ENCODE peak calls at places on chromosomes 1 and 21, in seven cellular contexts. U is CD14-positive monocyte, Z is Peyer's patch, A is GM12864, W is progenitor cell of endocrine pancreas, L is astrocyte, H is fibroblast of lung. Q is an unnamed sample.

GRCh38 chr1:41481109-41481775 is 3.2 kb downstream of the EDN2 start:
- DNase-seq in U (no peak), Z (no peak), A (no peak), W (no peak), L (no peak), H (no peak), Q (no peak)

GRCh38 chr1:53878492-53879105 is 11.0 kb downstream of the YIPF1 start:
- DNase-seq in U (no peak), Z (no peak), A (no peak), W (no peak), L (peak), H (peak), Q (peak)

GRCh38 chr21:46409641-46410406 is 48.9 kb upstream of the DIP2A start:
- DNase-seq in U (no peak), Z (no peak), A (no peak), W (no peak), L (no peak), H (no peak), Q (no peak)

GRCh38 chr1:93882269-93882668 is 3.3 kb upstream of the DNTTIP2 start:
- DNase-seq in U (no peak), Z (no peak), A (no peak), W (no peak), L (no peak), H (no peak), Q (no peak)

GRCh38 chr1:46615088-46615487 is 1.5 kb downstream of the MOB3C start:
- DNase-seq in U (no peak), Z (no peak), A (no peak), W (no peak), L (no peak), H (no peak), Q (no peak)

GRCh38 chr1:6499318-6499717 is 7.9 kb upstream of the PLEKHG5 start:
- DNase-seq in U (no peak), Z (no peak), A (no peak), W (no peak), L (no peak), H (no peak), Q (no peak)

GRCh38 chr1:156420209-156421061 is 51.4 kb downstream of the RHBG start:
- DNase-seq in U (peak), Z (no peak), A (no peak), W (no peak), L (no peak), H (no peak), Q (peak)

GRCh38 chr1:217614319-217614718 is 16.6 kb downstream of the GPATCH2 start:
- DNase-seq in U (no peak), Z (no peak), A (no peak), W (no peak), L (no peak), H (no peak), Q (no peak)

GRCh38 chr1:40309374-40310128 is 7.5 kb downstream of the COL9A2 start:
- DNase-seq in U (no peak), Z (no peak), A (no peak), W (no peak), L (peak), H (no peak), Q (no peak)

GRCh38 chr1:94727846-94728715 is 92.1 kb upstream of the SLC44A3 start:
- DNase-seq in U (no peak), Z (no peak), A (no peak), W (no peak), L (peak), H (peak), Q (no peak)

GRCh38 chr1:153944822-153945117 is 1.7 kb downstream of the DENND4B start:
- DNase-seq in U (no peak), Z (no peak), A (no peak), W (no peak), L (no peak), H (no peak), Q (no peak)

GRCh38 chr1:247113094-247113497 is 8.9 kb upstream of the ZNF669 start:
- DNase-seq in U (no peak), Z (no peak), A (no peak), W (no peak), L (peak), H (no peak), Q (no peak)

GRCh38 chr1:239250353-239251035 is 135.9 kb upstream of the CHRM3 start:
- DNase-seq in U (no peak), Z (no peak), A (no peak), W (no peak), L (peak), H (no peak), Q (no peak)

GRCh38 chr1:89724369-89725015 is 91.6 kb downstream of the LRRC8C start:
- DNase-seq in U (peak), Z (no peak), A (peak), W (no peak), L (peak), H (no peak), Q (peak)

GRCh38 chr1:113874017-113874879 is 2.7 kb upstream of the PTPN22 start:
- DNase-seq in U (no peak), Z (peak), A (no peak), W (no peak), L (peak), H (no peak), Q (no peak)

GRCh38 chr1:201013031-201013485 is 10.5 kb downstream of the KIF21B start:
- DNase-seq in U (peak), Z (no peak), A (no peak), W (no peak), L (no peak), H (no peak), Q (no peak)

GRCh38 chr1:15401391-15402055 is 8.2 kb upstream of the EFHD2 start:
- DNase-seq in U (no peak), Z (no peak), A (no peak), W (no peak), L (no peak), H (no peak), Q (no peak)

GRCh38 chr21:26365849-26366248 is 195.3 kb upstream of the APP start:
- DNase-seq in U (no peak), Z (no peak), A (no peak), W (no peak), L (no peak), H (no peak), Q (no peak)

GRCh38 chr1:147201276-147201675 is 23.9 kb downstream of the FMO5 start:
- DNase-seq in U (no peak), Z (no peak), A (no peak), W (no peak), L (no peak), H (peak), Q (no peak)

GRCh38 chr21:18913914-18914313 is 510.3 kb upstream of the TMPRSS15 start:
- DNase-seq in U (no peak), Z (no peak), A (no peak), W (no peak), L (no peak), H (no peak), Q (no peak)

GRCh38 chr1:23598424-23598823 is 39.1 kb upstream of the ID3 start:
- DNase-seq in U (no peak), Z (no peak), A (no peak), W (no peak), L (no peak), H (no peak), Q (no peak)

GRCh38 chr1:151992345-151993083 is 1.1 kb downstream of the S100A10 start:
- DNase-seq in U (peak), Z (peak), A (no peak), W (no peak), L (peak), H (peak), Q (no peak)

GRCh38 chr1:163796394-163796821 is 474.7 kb downstream of the NUF2 start:
- DNase-seq in U (no peak), Z (no peak), A (no peak), W (no peak), L (peak), H (peak), Q (no peak)

GRCh38 chr1:116693759-116694482 is 26.4 kb upstream of the IGSF3 start:
- DNase-seq in U (no peak), Z (no peak), A (no peak), W (no peak), L (peak), H (no peak), Q (no peak)

GRCh38 chr1:37846634-37847339 is 12.6 kb downstream of the MTF1 start:
- DNase-seq in U (no peak), Z (no peak), A (no peak), W (no peak), L (no peak), H (no peak), Q (no peak)

GRCh38 chr21:25967566-25968438 is 202.8 kb downstream of the APP start:
- DNase-seq in U (peak), Z (peak), A (peak), W (no peak), L (peak), H (no peak), Q (peak)

GRCh38 chr1:242146640-242147039 is 147.7 kb upstream of the MAP1LC3C start:
- DNase-seq in U (no peak), Z (no peak), A (no peak), W (no peak), L (no peak), H (peak), Q (no peak)

GRCh38 chr1:83104558-83104957 is 894.4 kb downstream of the TTLL7 start:
- DNase-seq in U (no peak), Z (no peak), A (no peak), W (no peak), L (no peak), H (no peak), Q (no peak)

GRCh38 chr1:5620418-5620817 is 371.8 kb downstream of the NPHP4 start:
- DNase-seq in U (no peak), Z (no peak), A (no peak), W (no peak), L (no peak), H (no peak), Q (no peak)

GRCh38 chr21:35410656-35411055 is 361.6 kb upstream of the RUNX1 start:
- DNase-seq in U (no peak), Z (no peak), A (no peak), W (no peak), L (no peak), H (no peak), Q (no peak)

GRCh38 chr1:54813479-54814147 is 12.5 kb upstream of the TTC22 start:
- DNase-seq in U (no peak), Z (peak), A (no peak), W (no peak), L (no peak), H (no peak), Q (no peak)

GRCh38 chr1:33130297-33130696 is 49.3 kb downstream of the AZIN2 start:
- DNase-seq in U (no peak), Z (no peak), A (peak), W (no peak), L (no peak), H (peak), Q (no peak)

GRCh38 chr1:48552420-48552819 is 80.4 kb upstream of the SPATA6 start:
- DNase-seq in U (no peak), Z (no peak), A (no peak), W (no peak), L (no peak), H (no peak), Q (peak)

GRCh38 chr1:244154882-244155531 is 103.9 kb downstream of the ZBTB18 start:
- DNase-seq in U (no peak), Z (no peak), A (no peak), W (no peak), L (no peak), H (no peak), Q (no peak)

GRCh38 chr1:77678628-77679610 is 3.5 kb downstream of the ZZZ3 start:
- DNase-seq in U (no peak), Z (no peak), A (no peak), W (no peak), L (no peak), H (no peak), Q (no peak)

GRCh38 chr1:74772945-74773344 is 40.0 kb downstream of the TYW3 start:
- DNase-seq in U (no peak), Z (no peak), A (no peak), W (no peak), L (no peak), H (peak), Q (no peak)

GRCh38 chr1:225762002-225762441 is 15.6 kb upstream of the SRP9 start:
- DNase-seq in U (no peak), Z (no peak), A (no peak), W (no peak), L (peak), H (no peak), Q (no peak)

GRCh38 chr21:38376693-38377092 is 119.9 kb downstream of the KCNJ15 start:
- DNase-seq in U (no peak), Z (no peak), A (no peak), W (no peak), L (no peak), H (no peak), Q (no peak)

GRCh38 chr1:212311836-212312497 is 26.8 kb downstream of the PPP2R5A start:
- DNase-seq in U (no peak), Z (no peak), A (no peak), W (no peak), L (peak), H (no peak), Q (no peak)

DNA sequence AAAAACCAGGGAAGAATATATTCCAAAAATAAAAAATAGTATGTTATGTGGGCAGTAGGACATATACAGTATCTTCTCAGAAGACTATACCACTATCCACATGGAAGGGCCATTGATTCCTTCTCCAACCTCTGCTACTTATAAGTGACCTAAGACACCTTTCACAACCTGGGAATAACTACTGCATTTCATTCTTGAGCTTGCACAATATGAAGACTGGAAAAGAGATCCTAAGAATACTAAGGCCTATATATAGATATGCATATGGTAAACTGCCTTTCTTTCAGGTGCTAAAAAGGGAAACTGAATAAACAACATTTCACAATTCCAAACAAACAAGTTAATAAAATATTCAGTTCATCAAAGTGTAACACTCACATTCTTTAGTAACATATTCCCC is 32.0 kb upstream of the SDC3 start:
- DNase-seq in U (no peak), Z (no peak), A (no peak), W (no peak), L (no peak), H (no peak), Q (no peak)
- TF ChIP-seq CTCF in U (no peak), Z (no peak), A (no peak), W (no peak), L (no peak), H (no peak), Q (no peak)

GRCh38 chr1:223486366-223486765 is 93.2 kb downstream of the CCDC185 start:
- DNase-seq in U (no peak), Z (no peak), A (no peak), W (no peak), L (no peak), H (no peak), Q (no peak)
- TF ChIP-seq CTCF in U (no peak), Z (no peak), A (peak), W (peak), L (no peak), H (no peak), Q (no peak)

DNA sequence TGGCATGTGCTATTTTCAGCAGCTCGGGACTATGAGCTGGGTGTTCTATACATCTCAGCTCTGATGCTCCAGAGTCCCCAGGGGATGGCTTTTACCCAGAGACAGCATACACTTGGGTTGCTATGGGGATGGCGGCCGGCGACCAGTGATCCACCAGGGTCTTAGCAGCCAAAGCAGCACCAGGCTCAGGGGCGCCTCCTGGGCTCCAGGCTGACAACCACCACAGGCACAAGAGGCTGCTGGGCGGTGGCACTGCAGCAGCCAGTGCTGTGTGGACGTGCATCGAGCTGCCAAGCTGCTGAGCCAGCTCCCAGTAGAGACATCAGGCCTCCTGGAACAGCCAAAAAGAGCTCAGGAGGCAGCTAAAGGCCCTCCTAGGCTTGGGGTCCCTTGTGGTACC is 37.6 kb upstream of the CLSTN1 start:
- DNase-seq in U (no peak), Z (no peak), A (no peak), W (no peak), L (no peak), H (no peak), Q (no peak)
- TF ChIP-seq CTCF in U (no peak), Z (no peak), A (peak), W (no peak), L (no peak), H (no peak), Q (no peak)

GRCh38 chr1:157944666-157945280 is 48.7 kb upstream of the KIRREL1 start:
- DNase-seq in U (no peak), Z (no peak), A (no peak), W (no peak), L (no peak), H (no peak), Q (no peak)

GRCh38 chr1:157952601-157953000 is 40.8 kb upstream of the KIRREL1 start:
- DNase-seq in U (no peak), Z (no peak), A (no peak), W (no peak), L (no peak), H (no peak), Q (no peak)

GRCh38 chr1:157951219-157951618 is 42.2 kb upstream of the KIRREL1 start:
- DNase-seq in U (no peak), Z (no peak), A (no peak), W (no peak), L (no peak), H (no peak), Q (no peak)

DNA sequence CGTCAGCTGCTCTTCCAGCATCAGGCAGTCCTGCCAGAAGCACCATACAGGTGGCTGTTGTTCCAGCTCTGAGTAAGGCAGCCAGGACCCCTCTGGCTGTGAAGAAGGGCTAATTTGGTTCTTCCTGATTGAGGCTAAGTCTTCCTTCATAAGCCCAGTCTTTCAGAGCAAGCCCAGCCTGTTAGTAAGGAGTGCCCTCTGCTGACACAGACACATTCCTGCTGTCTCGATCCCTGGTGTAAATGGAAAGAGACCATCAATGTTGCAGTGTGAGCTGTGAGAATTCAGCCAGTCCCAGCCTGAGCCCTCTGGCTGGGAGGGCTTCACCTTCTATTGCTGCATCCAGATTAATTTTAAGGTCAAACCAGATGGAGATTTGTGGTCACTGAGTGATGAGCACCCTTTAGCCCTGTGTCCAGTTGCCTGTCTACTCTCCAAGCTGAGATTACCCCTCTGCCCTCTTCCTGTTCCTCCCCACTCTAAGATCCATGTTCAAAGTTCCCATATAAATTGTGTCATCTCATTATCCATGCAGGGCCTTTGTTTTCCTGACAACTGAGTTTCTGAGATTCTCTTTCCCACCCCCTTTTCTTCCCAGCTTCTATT is 44.8 kb upstream of the KIRREL1 start:
- DNase-seq in U (no peak), Z (peak), A (no peak), W (peak), L (peak), H (peak), Q (peak)
- TF ChIP-seq CTCF in U (peak), Z (no peak), A (peak), W (peak), L (peak), H (peak), Q (peak)

DNA sequence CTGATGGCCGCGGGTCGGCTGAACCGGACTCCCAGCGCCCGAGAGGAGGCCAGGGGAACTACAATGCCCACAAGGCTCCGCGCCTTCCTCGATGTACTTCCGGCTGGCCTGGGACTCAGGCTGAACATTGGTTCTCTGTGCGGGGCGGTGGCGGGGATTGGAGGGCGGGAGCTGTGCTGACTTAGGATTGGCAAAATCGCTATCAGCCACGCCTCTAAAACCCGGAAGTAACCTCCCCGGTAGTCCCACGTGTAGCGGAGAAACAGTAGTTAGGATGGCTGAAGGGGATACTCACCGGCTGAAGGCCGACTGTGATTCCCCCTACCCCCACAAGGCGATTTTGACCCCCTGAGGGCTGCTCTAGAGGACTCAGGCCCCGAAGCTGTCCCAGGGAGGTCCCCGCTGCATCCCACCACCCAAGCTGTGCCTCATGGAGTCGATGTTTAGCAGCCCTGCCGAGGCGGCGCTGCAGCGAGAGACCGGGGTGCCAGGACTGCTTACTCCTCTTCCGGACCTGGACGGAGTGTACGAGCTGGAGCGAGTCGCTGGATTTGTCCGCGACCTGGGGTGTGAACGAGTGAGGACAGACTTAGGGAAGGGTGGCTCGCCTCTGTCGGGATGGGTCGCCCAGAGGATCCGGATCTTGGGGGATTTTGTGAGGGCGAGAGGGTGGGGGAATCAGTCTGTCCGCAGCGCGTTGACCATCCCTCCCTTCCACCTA is at the start of gene DPH2:
- DNase-seq in U (peak), Z (peak), A (peak), W (peak), L (peak), H (peak), Q (peak)
- TF ChIP-seq CTCF in U (no peak), Z (peak), A (no peak), W (peak), L (no peak), H (no peak), Q (no peak)